ENCODE peak calls at places on chromosome 14, in six cellular contexts. One of them, this sample, is unnamed.

GRCh38 chr14:28760431-28760996 is 6.1 kb upstream of the FOXG1 start:
- DNase-seq in CD8-positive, alpha-beta memory T cell: no peak
- DNase-seq in K562: no peak
- DNase-seq in AG09309: no peak
- DNase-seq in foreskin fibroblast: no peak
- DNase-seq in iPS DF 6.9: no peak
- DNase-seq in this sample: no peak

GRCh38 chr14:101499513-101499912 is 61.8 kb upstream of the DIO3 start:
- DNase-seq in CD8-positive, alpha-beta memory T cell: no peak
- DNase-seq in K562: no peak
- DNase-seq in AG09309: no peak
- DNase-seq in foreskin fibroblast: no peak
- DNase-seq in iPS DF 6.9: no peak
- DNase-seq in this sample: peak; percentile 23

GRCh38 chr14:60637490-60638452 is 11.5 kb downstream of the SIX1 start:
- DNase-seq in CD8-positive, alpha-beta memory T cell: no peak
- DNase-seq in K562: no peak
- DNase-seq in AG09309: no peak
- DNase-seq in foreskin fibroblast: no peak
- DNase-seq in iPS DF 6.9: no peak
- DNase-seq in this sample: peak; percentile 89

GRCh38 chr14:101152855-101153254 is 249.3 kb upstream of the RTL1 start:
- DNase-seq in CD8-positive, alpha-beta memory T cell: no peak
- DNase-seq in K562: no peak
- DNase-seq in AG09309: no peak
- DNase-seq in foreskin fibroblast: no peak
- DNase-seq in iPS DF 6.9: no peak
- DNase-seq in this sample: no peak

GRCh38 chr14:92108345-92109254 is 2.2 kb upstream of the ATXN3 start:
- DNase-seq in CD8-positive, alpha-beta memory T cell: no peak
- DNase-seq in K562: peak; percentile 57
- DNase-seq in AG09309: no peak
- DNase-seq in foreskin fibroblast: no peak
- DNase-seq in iPS DF 6.9: peak; percentile 47
- DNase-seq in this sample: peak; percentile 67

GRCh38 chr14:75452900-75453816 is 25.3 kb downstream of the JDP2 start:
- DNase-seq in CD8-positive, alpha-beta memory T cell: no peak
- DNase-seq in K562: no peak
- DNase-seq in AG09309: peak; percentile 86
- DNase-seq in foreskin fibroblast: peak; percentile 85
- DNase-seq in iPS DF 6.9: peak; percentile 70
- DNase-seq in this sample: peak; percentile 93

GRCh38 chr14:93114068-93114710 is 1.5 kb downstream of the ITPK1 start:
- DNase-seq in CD8-positive, alpha-beta memory T cell: no peak
- DNase-seq in K562: no peak
- DNase-seq in AG09309: no peak
- DNase-seq in foreskin fibroblast: no peak
- DNase-seq in iPS DF 6.9: no peak
- DNase-seq in this sample: peak; percentile 64

GRCh38 chr14:71169861-71170260 is 262.6 kb downstream of the PCNX1 start:
- DNase-seq in CD8-positive, alpha-beta memory T cell: no peak
- DNase-seq in K562: no peak
- DNase-seq in AG09309: no peak
- DNase-seq in foreskin fibroblast: no peak
- DNase-seq in iPS DF 6.9: no peak
- DNase-seq in this sample: no peak

GRCh38 chr14:86570371-86570770 is 1040.4 kb downstream of the FLRT2 start:
- DNase-seq in CD8-positive, alpha-beta memory T cell: no peak
- DNase-seq in K562: no peak
- DNase-seq in AG09309: no peak
- DNase-seq in foreskin fibroblast: no peak
- DNase-seq in iPS DF 6.9: no peak
- DNase-seq in this sample: no peak

GRCh38 chr14:86782092-86782580 is 1210.8 kb downstream of the GALC start:
- DNase-seq in CD8-positive, alpha-beta memory T cell: no peak
- DNase-seq in K562: no peak
- DNase-seq in AG09309: no peak
- DNase-seq in foreskin fibroblast: no peak
- DNase-seq in iPS DF 6.9: no peak
- DNase-seq in this sample: no peak

GRCh38 chr14:73783107-73783727 is 68.4 kb upstream of the PTGR2 start:
- DNase-seq in CD8-positive, alpha-beta memory T cell: no peak
- DNase-seq in K562: no peak
- DNase-seq in AG09309: no peak
- DNase-seq in foreskin fibroblast: no peak
- DNase-seq in iPS DF 6.9: no peak
- DNase-seq in this sample: no peak

GRCh38 chr14:73462078-73462715 is 3.9 kb upstream of the NUMB start:
- DNase-seq in CD8-positive, alpha-beta memory T cell: no peak
- DNase-seq in K562: peak; percentile 31
- DNase-seq in AG09309: no peak
- DNase-seq in foreskin fibroblast: no peak
- DNase-seq in iPS DF 6.9: no peak
- DNase-seq in this sample: no peak

GRCh38 chr14:63493246-63493645 is 49.9 kb downstream of the PPP2R5E start:
- DNase-seq in CD8-positive, alpha-beta memory T cell: no peak
- DNase-seq in K562: no peak
- DNase-seq in AG09309: no peak
- DNase-seq in foreskin fibroblast: peak; percentile 21
- DNase-seq in iPS DF 6.9: no peak
- DNase-seq in this sample: peak; percentile 22

GRCh38 chr14:67815573-67816235 is 686 bp downstream of the ZFYVE26 start:
- DNase-seq in CD8-positive, alpha-beta memory T cell: no peak
- DNase-seq in K562: no peak
- DNase-seq in AG09309: no peak
- DNase-seq in foreskin fibroblast: peak; percentile 45
- DNase-seq in iPS DF 6.9: no peak
- DNase-seq in this sample: no peak

GRCh38 chr14:100442473-100443260 is 119.5 kb downstream of the SLC25A47 start:
- DNase-seq in CD8-positive, alpha-beta memory T cell: no peak
- DNase-seq in K562: no peak
- DNase-seq in AG09309: no peak
- DNase-seq in foreskin fibroblast: no peak
- DNase-seq in iPS DF 6.9: no peak
- DNase-seq in this sample: no peak

GRCh38 chr14:97603201-97603600 is 806.0 kb downstream of the VRK1 start:
- DNase-seq in CD8-positive, alpha-beta memory T cell: peak; percentile 27
- DNase-seq in K562: no peak
- DNase-seq in AG09309: no peak
- DNase-seq in foreskin fibroblast: no peak
- DNase-seq in iPS DF 6.9: no peak
- DNase-seq in this sample: no peak

GRCh38 chr14:100654814-100655795 is 67.9 kb upstream of the BEGAIN start:
- DNase-seq in CD8-positive, alpha-beta memory T cell: peak; percentile 14
- DNase-seq in K562: peak; percentile 72
- DNase-seq in AG09309: no peak
- DNase-seq in foreskin fibroblast: no peak
- DNase-seq in iPS DF 6.9: no peak
- DNase-seq in this sample: peak; percentile 96

GRCh38 chr14:100362311-100362927 is 39.3 kb downstream of the SLC25A47 start:
- DNase-seq in CD8-positive, alpha-beta memory T cell: no peak
- DNase-seq in K562: no peak
- DNase-seq in AG09309: no peak
- DNase-seq in foreskin fibroblast: no peak
- DNase-seq in iPS DF 6.9: no peak
- DNase-seq in this sample: no peak

GRCh38 chr14:90061849-90062794 is at the start of gene KCNK13:
- DNase-seq in CD8-positive, alpha-beta memory T cell: no peak
- DNase-seq in K562: no peak
- DNase-seq in AG09309: no peak
- DNase-seq in foreskin fibroblast: peak; percentile 4
- DNase-seq in iPS DF 6.9: no peak
- DNase-seq in this sample: peak; percentile 75

GRCh38 chr14:100872241-100872640 is 31.3 kb downstream of the RTL1 start:
- DNase-seq in CD8-positive, alpha-beta memory T cell: no peak
- DNase-seq in K562: no peak
- DNase-seq in AG09309: no peak
- DNase-seq in foreskin fibroblast: peak; percentile 35
- DNase-seq in iPS DF 6.9: no peak
- DNase-seq in this sample: no peak

GRCh38 chr14:80356413-80356812 is 145.1 kb upstream of the DIO2 start:
- DNase-seq in CD8-positive, alpha-beta memory T cell: no peak
- DNase-seq in K562: no peak
- DNase-seq in AG09309: no peak
- DNase-seq in foreskin fibroblast: peak; percentile 6
- DNase-seq in iPS DF 6.9: no peak
- DNase-seq in this sample: peak; percentile 3

GRCh38 chr14:24432259-24433131 is 2.7 kb downstream of the KHNYN start:
- DNase-seq in CD8-positive, alpha-beta memory T cell: no peak
- DNase-seq in K562: no peak
- DNase-seq in AG09309: no peak
- DNase-seq in foreskin fibroblast: no peak
- DNase-seq in iPS DF 6.9: no peak
- DNase-seq in this sample: no peak

GRCh38 chr14:24430682-24431568 is 1.2 kb downstream of the KHNYN start:
- DNase-seq in CD8-positive, alpha-beta memory T cell: peak; percentile 50
- DNase-seq in K562: peak; percentile 29
- DNase-seq in AG09309: no peak
- DNase-seq in foreskin fibroblast: peak; percentile 76
- DNase-seq in iPS DF 6.9: no peak
- DNase-seq in this sample: peak; percentile 78

GRCh38 chr14:24429395-24430142 is at the start of the genes CBLN3 and KHNYN:
- DNase-seq in CD8-positive, alpha-beta memory T cell: peak; percentile 82
- DNase-seq in K562: peak; percentile 89
- DNase-seq in AG09309: peak; percentile 78
- DNase-seq in foreskin fibroblast: peak; percentile 92
- DNase-seq in iPS DF 6.9: no peak
- DNase-seq in this sample: peak; percentile 97

GRCh38 chr14:24430143-24430681 is 458 bp downstream of the KHNYN start:
- DNase-seq in CD8-positive, alpha-beta memory T cell: peak; percentile 19
- DNase-seq in K562: peak; percentile 85
- DNase-seq in AG09309: peak; percentile 16
- DNase-seq in foreskin fibroblast: peak; percentile 85
- DNase-seq in iPS DF 6.9: no peak
- DNase-seq in this sample: peak; percentile 96

GRCh38 chr14:24431569-24432258 is 2.0 kb downstream of the KHNYN start:
- DNase-seq in CD8-positive, alpha-beta memory T cell: peak; percentile 81
- DNase-seq in K562: peak; percentile 86
- DNase-seq in AG09309: peak; percentile 83
- DNase-seq in foreskin fibroblast: peak; percentile 91
- DNase-seq in iPS DF 6.9: peak; percentile 97
- DNase-seq in this sample: peak; percentile 97
- H3K4me3 ChIP-seq in CD8-positive, alpha-beta memory T cell: peak overlapping the region; percentile 82
- H3K4me3 ChIP-seq in K562: no peak overlapping the region
- H3K4me3 ChIP-seq in AG09309: peak overlapping the region; percentile 65
- H3K4me3 ChIP-seq in foreskin fibroblast: peak overlapping the region; percentile 98
- H3K4me3 ChIP-seq in iPS DF 6.9: no peak overlapping the region
- H3K4me3 ChIP-seq in this sample: no peak overlapping the region

DNA sequence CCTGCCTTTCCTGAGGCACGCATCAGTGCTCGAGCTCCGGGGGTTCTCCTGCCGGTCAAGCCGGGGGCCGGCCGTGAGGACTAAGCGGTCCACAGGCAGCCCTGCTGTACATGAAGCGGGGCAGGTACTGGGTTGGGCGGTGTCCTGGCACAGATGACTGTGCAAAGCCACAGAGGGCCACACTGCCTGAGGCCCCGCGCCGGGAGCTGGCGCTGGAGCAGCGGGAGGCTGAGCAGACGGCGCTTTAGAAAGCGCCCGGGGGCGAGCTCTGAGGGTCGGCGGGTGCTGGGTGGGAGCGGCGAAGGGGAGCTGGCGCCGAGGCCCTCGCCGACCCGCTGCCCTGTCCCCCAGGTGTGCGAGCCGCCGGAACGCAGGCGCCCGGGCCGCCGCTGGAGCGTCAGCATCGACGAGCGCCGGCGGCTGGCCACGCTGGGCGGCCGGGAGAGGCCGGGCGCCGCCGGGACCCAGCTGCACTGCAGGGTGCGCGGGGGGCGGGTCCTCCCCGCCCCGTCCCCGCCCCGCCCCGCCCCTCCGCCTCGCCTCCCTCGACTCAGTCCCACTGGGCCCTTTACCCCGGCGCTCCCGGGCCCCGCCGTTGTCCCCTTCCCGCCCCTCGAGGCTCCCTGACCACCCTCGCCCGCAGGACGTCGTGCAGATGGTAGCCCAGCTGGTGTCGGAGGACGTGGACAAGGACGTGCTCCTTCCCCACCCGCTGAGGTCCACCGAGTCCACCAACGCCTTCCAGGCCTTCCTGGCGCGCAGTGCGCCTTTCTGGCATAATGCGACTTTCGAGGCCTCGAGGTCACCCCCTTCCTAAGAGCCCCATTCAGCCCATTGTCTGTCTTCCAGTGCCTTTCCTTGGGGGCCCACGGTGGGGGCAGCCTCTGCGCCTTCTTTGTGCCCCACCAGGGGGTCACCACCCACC is 8.3 kb upstream of the MTA1 start:
- DNase-seq in CD8-positive, alpha-beta memory T cell: no peak
- DNase-seq in K562: peak; percentile 90
- DNase-seq in AG09309: no peak
- DNase-seq in foreskin fibroblast: peak; percentile 41
- DNase-seq in iPS DF 6.9: no peak
- DNase-seq in this sample: peak; percentile 99
- H3K4me3 ChIP-seq in CD8-positive, alpha-beta memory T cell: no peak overlapping the region
- H3K4me3 ChIP-seq in K562: peak overlapping the region; percentile 23
- H3K4me3 ChIP-seq in AG09309: peak overlapping the region; percentile 23
- H3K4me3 ChIP-seq in foreskin fibroblast: peak overlapping the region; percentile 42
- H3K4me3 ChIP-seq in iPS DF 6.9: no peak overlapping the region
- H3K4me3 ChIP-seq in this sample: peak overlapping the region; percentile 38

GRCh38 chr14:58639842-58640484 is 2.2 kb downstream of the DACT1 start:
- DNase-seq in CD8-positive, alpha-beta memory T cell: no peak
- DNase-seq in K562: peak; percentile 13
- DNase-seq in AG09309: peak; percentile 91
- DNase-seq in foreskin fibroblast: peak; percentile 83
- DNase-seq in iPS DF 6.9: no peak
- DNase-seq in this sample: peak; percentile 70
- H3K4me3 ChIP-seq in CD8-positive, alpha-beta memory T cell: peak overlapping the region; percentile 8
- H3K4me3 ChIP-seq in K562: no peak overlapping the region
- H3K4me3 ChIP-seq in AG09309: peak overlapping the region; percentile 87
- H3K4me3 ChIP-seq in foreskin fibroblast: peak overlapping the region; percentile 88
- H3K4me3 ChIP-seq in iPS DF 6.9: no peak overlapping the region
- H3K4me3 ChIP-seq in this sample: peak overlapping the region; percentile 68

GRCh38 chr14:20642182-20642581 is 691 bp upstream of the OR6S1 start:
- DNase-seq in CD8-positive, alpha-beta memory T cell: no peak
- DNase-seq in K562: no peak
- DNase-seq in AG09309: no peak
- DNase-seq in foreskin fibroblast: no peak
- DNase-seq in iPS DF 6.9: no peak
- DNase-seq in this sample: no peak
- H3K4me3 ChIP-seq in CD8-positive, alpha-beta memory T cell: no peak overlapping the region
- H3K4me3 ChIP-seq in K562: no peak overlapping the region
- H3K4me3 ChIP-seq in AG09309: no peak overlapping the region
- H3K4me3 ChIP-seq in foreskin fibroblast: no peak overlapping the region
- H3K4me3 ChIP-seq in iPS DF 6.9: no peak overlapping the region
- H3K4me3 ChIP-seq in this sample: no peak overlapping the region

GRCh38 chr14:104158827-104159798 is 20.7 kb downstream of the KIF26A start:
- DNase-seq in CD8-positive, alpha-beta memory T cell: no peak
- DNase-seq in K562: peak; percentile 87
- DNase-seq in AG09309: no peak
- DNase-seq in foreskin fibroblast: no peak
- DNase-seq in iPS DF 6.9: no peak
- DNase-seq in this sample: no peak

GRCh38 chr14:104161601-104162367 is 23.4 kb downstream of the KIF26A start:
- DNase-seq in CD8-positive, alpha-beta memory T cell: no peak
- DNase-seq in K562: no peak
- DNase-seq in AG09309: no peak
- DNase-seq in foreskin fibroblast: no peak
- DNase-seq in iPS DF 6.9: no peak
- DNase-seq in this sample: no peak

GRCh38 chr14:104162495-104162894 is 24.1 kb downstream of the KIF26A start:
- DNase-seq in CD8-positive, alpha-beta memory T cell: no peak
- DNase-seq in K562: no peak
- DNase-seq in AG09309: no peak
- DNase-seq in foreskin fibroblast: no peak
- DNase-seq in iPS DF 6.9: no peak
- DNase-seq in this sample: no peak

GRCh38 chr14:104157303-104157928 is 19.0 kb downstream of the KIF26A start:
- DNase-seq in CD8-positive, alpha-beta memory T cell: no peak
- DNase-seq in K562: peak; percentile 46
- DNase-seq in AG09309: no peak
- DNase-seq in foreskin fibroblast: no peak
- DNase-seq in iPS DF 6.9: no peak
- DNase-seq in this sample: peak; percentile 89

GRCh38 chr14:104159990-104160389 is 21.6 kb downstream of the KIF26A start:
- DNase-seq in CD8-positive, alpha-beta memory T cell: no peak
- DNase-seq in K562: no peak
- DNase-seq in AG09309: no peak
- DNase-seq in foreskin fibroblast: no peak
- DNase-seq in iPS DF 6.9: no peak
- DNase-seq in this sample: no peak
- H3K4me3 ChIP-seq in CD8-positive, alpha-beta memory T cell: no peak overlapping the region
- H3K4me3 ChIP-seq in K562: no peak overlapping the region
- H3K4me3 ChIP-seq in AG09309: no peak overlapping the region
- H3K4me3 ChIP-seq in foreskin fibroblast: no peak overlapping the region
- H3K4me3 ChIP-seq in iPS DF 6.9: no peak overlapping the region
- H3K4me3 ChIP-seq in this sample: no peak overlapping the region